ENCODE peak calls at places on chromosomes 3 and 15, in nine cellular contexts. One of them, this sample, is unnamed.
A peak's percentile ranks its signal among the peaks of the same experiment; 100 is the strongest.

GRCh38 chr15:66588971-66589370 is 23.2 kb upstream of the LCTL start:
- DNase-seq in fibroblast of lung: no peak
- DNase-seq in upper lobe of right lung: no peak
- DNase-seq in cardiac muscle cell: no peak
- DNase-seq in OCI-LY7: no peak
- DNase-seq in dorsolateral prefrontal cortex: no peak
- DNase-seq in keratinocyte: no peak
- DNase-seq in colonic mucosa: peak; percentile 50
- DNase-seq in left ventricle myocardium inferior: no peak
- DNase-seq in this sample: no peak

GRCh38 chr15:67096536-67097294 is 31.3 kb downstream of the SMAD3 start:
- DNase-seq in colonic mucosa: no peak
- DNase-seq in dorsolateral prefrontal cortex: no peak
- DNase-seq in cardiac muscle cell: no peak
- DNase-seq in keratinocyte: no peak
- DNase-seq in upper lobe of right lung: no peak
- DNase-seq in left ventricle myocardium inferior: no peak
- DNase-seq in fibroblast of lung: peak; percentile 74
- DNase-seq in OCI-LY7: peak; percentile 61
- DNase-seq in this sample: no peak

GRCh38 chr3:79937567-79937966 is 169.8 kb upstream of the ROBO1 start:
- DNase-seq in left ventricle myocardium inferior: no peak
- DNase-seq in fibroblast of lung: peak; percentile 62
- DNase-seq in cardiac muscle cell: no peak
- DNase-seq in OCI-LY7: no peak
- DNase-seq in keratinocyte: peak; percentile 42
- DNase-seq in dorsolateral prefrontal cortex: no peak
- DNase-seq in colonic mucosa: no peak
- DNase-seq in upper lobe of right lung: no peak
- DNase-seq in this sample: no peak

GRCh38 chr3:146342971-146343370 is 92.1 kb upstream of the PLSCR4 start:
- DNase-seq in fibroblast of lung: peak; percentile 27
- DNase-seq in OCI-LY7: no peak
- DNase-seq in upper lobe of right lung: no peak
- DNase-seq in left ventricle myocardium inferior: no peak
- DNase-seq in keratinocyte: no peak
- DNase-seq in dorsolateral prefrontal cortex: no peak
- DNase-seq in cardiac muscle cell: peak; percentile 32
- DNase-seq in colonic mucosa: no peak
- DNase-seq in this sample: no peak

GRCh38 chr15:27743078-27743477 is 356.0 kb downstream of the OCA2 start:
- DNase-seq in fibroblast of lung: no peak
- DNase-seq in upper lobe of right lung: no peak
- DNase-seq in cardiac muscle cell: no peak
- DNase-seq in left ventricle myocardium inferior: peak; percentile 29
- DNase-seq in dorsolateral prefrontal cortex: peak; percentile 67
- DNase-seq in colonic mucosa: no peak
- DNase-seq in OCI-LY7: no peak
- DNase-seq in keratinocyte: no peak
- DNase-seq in this sample: no peak

GRCh38 chr3:58388550-58389061 is 45.0 kb downstream of the PDHB start:
- DNase-seq in cardiac muscle cell: peak; percentile 67
- DNase-seq in dorsolateral prefrontal cortex: no peak
- DNase-seq in colonic mucosa: no peak
- DNase-seq in upper lobe of right lung: no peak
- DNase-seq in OCI-LY7: no peak
- DNase-seq in fibroblast of lung: peak; percentile 82
- DNase-seq in keratinocyte: no peak
- DNase-seq in left ventricle myocardium inferior: no peak
- DNase-seq in this sample: no peak

GRCh38 chr15:75348563-75349350 is 1.9 kb downstream of the NEIL1 start:
- DNase-seq in upper lobe of right lung: peak; percentile 70
- DNase-seq in dorsolateral prefrontal cortex: no peak
- DNase-seq in keratinocyte: no peak
- DNase-seq in left ventricle myocardium inferior: no peak
- DNase-seq in fibroblast of lung: no peak
- DNase-seq in colonic mucosa: no peak
- DNase-seq in cardiac muscle cell: no peak
- DNase-seq in OCI-LY7: no peak
- DNase-seq in this sample: no peak

GRCh38 chr3:131216801-131217200 is 164.8 kb upstream of the NUDT16 start:
- DNase-seq in cardiac muscle cell: peak; percentile 81
- DNase-seq in colonic mucosa: no peak
- DNase-seq in dorsolateral prefrontal cortex: no peak
- DNase-seq in fibroblast of lung: peak; percentile 88
- DNase-seq in left ventricle myocardium inferior: no peak
- DNase-seq in upper lobe of right lung: no peak
- DNase-seq in keratinocyte: no peak
- DNase-seq in OCI-LY7: no peak
- DNase-seq in this sample: no peak

GRCh38 chr3:190044142-190044541 is 76.6 kb downstream of the P3H2 start:
- DNase-seq in OCI-LY7: no peak
- DNase-seq in colonic mucosa: no peak
- DNase-seq in upper lobe of right lung: no peak
- DNase-seq in left ventricle myocardium inferior: no peak
- DNase-seq in keratinocyte: no peak
- DNase-seq in cardiac muscle cell: no peak
- DNase-seq in dorsolateral prefrontal cortex: no peak
- DNase-seq in fibroblast of lung: peak; percentile 79
- DNase-seq in this sample: no peak

GRCh38 chr15:52783929-52784798 is 6.0 kb downstream of the ONECUT1 start:
- DNase-seq in OCI-LY7: no peak
- DNase-seq in dorsolateral prefrontal cortex: no peak
- DNase-seq in upper lobe of right lung: peak; percentile 66
- DNase-seq in left ventricle myocardium inferior: no peak
- DNase-seq in keratinocyte: no peak
- DNase-seq in fibroblast of lung: no peak
- DNase-seq in colonic mucosa: no peak
- DNase-seq in cardiac muscle cell: peak; percentile 27
- DNase-seq in this sample: peak; percentile 73
- TF ChIP-seq CTCF in OCI-LY7: peak; percentile 74
- TF ChIP-seq CTCF in dorsolateral prefrontal cortex: peak; percentile 52
- TF ChIP-seq CTCF in upper lobe of right lung: peak; percentile 46
- TF ChIP-seq CTCF in left ventricle myocardium inferior: peak; percentile 58
- TF ChIP-seq CTCF in keratinocyte: peak; percentile 41
- TF ChIP-seq CTCF in fibroblast of lung: peak; percentile 12
- TF ChIP-seq CTCF in colonic mucosa: peak; percentile 51
- TF ChIP-seq CTCF in cardiac muscle cell: peak; percentile 67
- TF ChIP-seq CTCF in this sample: peak; percentile 18

GRCh38 chr3:2096196-2096595 is 2.5 kb upstream of the CNTN4 start:
- DNase-seq in left ventricle myocardium inferior: no peak
- DNase-seq in upper lobe of right lung: no peak
- DNase-seq in OCI-LY7: no peak
- DNase-seq in colonic mucosa: no peak
- DNase-seq in cardiac muscle cell: no peak
- DNase-seq in keratinocyte: no peak
- DNase-seq in dorsolateral prefrontal cortex: no peak
- DNase-seq in fibroblast of lung: no peak
- DNase-seq in this sample: no peak

GRCh38 chr3:2098398-2099027 is at the start of gene CNTN4:
- DNase-seq in OCI-LY7: no peak
- DNase-seq in colonic mucosa: peak; percentile 81
- DNase-seq in left ventricle myocardium inferior: peak; percentile 52
- DNase-seq in fibroblast of lung: no peak
- DNase-seq in cardiac muscle cell: peak; percentile 6
- DNase-seq in upper lobe of right lung: peak; percentile 92
- DNase-seq in dorsolateral prefrontal cortex: peak; percentile 79
- DNase-seq in keratinocyte: no peak
- DNase-seq in this sample: peak; percentile 88

GRCh38 chr3:2099779-2100191 is 1.1 kb downstream of the CNTN4 start:
- DNase-seq in dorsolateral prefrontal cortex: no peak
- DNase-seq in colonic mucosa: peak; percentile 29
- DNase-seq in keratinocyte: no peak
- DNase-seq in OCI-LY7: no peak
- DNase-seq in cardiac muscle cell: no peak
- DNase-seq in upper lobe of right lung: no peak
- DNase-seq in left ventricle myocardium inferior: no peak
- DNase-seq in fibroblast of lung: no peak
- DNase-seq in this sample: no peak

GRCh38 chr3:2099028-2099671 is 484 bp downstream of the CNTN4 start:
- DNase-seq in fibroblast of lung: no peak
- DNase-seq in left ventricle myocardium inferior: no peak
- DNase-seq in keratinocyte: no peak
- DNase-seq in dorsolateral prefrontal cortex: peak; percentile 53
- DNase-seq in cardiac muscle cell: no peak
- DNase-seq in OCI-LY7: no peak
- DNase-seq in colonic mucosa: peak; percentile 42
- DNase-seq in upper lobe of right lung: peak; percentile 70
- DNase-seq in this sample: no peak

DNA sequence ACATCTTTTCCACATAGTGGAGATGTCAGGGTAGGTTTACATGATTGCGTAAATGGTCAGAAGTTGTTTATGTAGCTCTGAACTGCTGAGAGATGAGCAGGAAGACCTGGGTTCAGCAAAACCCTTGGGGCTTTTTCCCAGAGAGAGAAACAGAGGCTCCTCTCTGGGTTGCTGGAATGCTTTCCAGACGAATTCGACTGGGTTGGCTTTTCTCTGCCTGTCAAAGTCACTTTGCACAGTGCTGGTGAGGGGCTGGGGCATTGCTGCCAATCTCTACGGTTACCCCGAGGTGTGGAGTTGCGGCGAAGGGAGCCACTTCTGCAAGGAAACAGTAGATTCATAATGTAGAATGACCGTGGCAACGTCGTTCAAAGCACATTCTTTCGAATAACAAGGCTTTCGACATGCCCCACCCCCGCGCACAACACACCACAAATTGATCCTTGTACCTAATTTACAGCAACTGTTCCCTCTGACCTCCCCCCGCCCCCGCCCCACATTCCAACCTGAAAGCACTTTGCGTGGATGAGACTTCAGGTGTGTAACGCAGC is 950 bp upstream of the CNTN4 start:
- DNase-seq in colonic mucosa: peak; percentile 57
- DNase-seq in left ventricle myocardium inferior: no peak
- DNase-seq in fibroblast of lung: no peak
- DNase-seq in dorsolateral prefrontal cortex: no peak
- DNase-seq in cardiac muscle cell: no peak
- DNase-seq in keratinocyte: no peak
- DNase-seq in upper lobe of right lung: no peak
- DNase-seq in OCI-LY7: no peak
- DNase-seq in this sample: no peak
- H3K4me3 ChIP-seq in colonic mucosa: peak overlapping the region; percentile 57
- H3K4me3 ChIP-seq in left ventricle myocardium inferior: peak overlapping the region; percentile 66
- H3K4me3 ChIP-seq in fibroblast of lung: no peak overlapping the region
- H3K4me3 ChIP-seq in dorsolateral prefrontal cortex: peak overlapping the region; percentile 72
- H3K4me3 ChIP-seq in cardiac muscle cell: peak overlapping the region; percentile 56
- H3K4me3 ChIP-seq in keratinocyte: no peak overlapping the region
- H3K4me3 ChIP-seq in upper lobe of right lung: peak overlapping the region; percentile 51
- H3K4me3 ChIP-seq in OCI-LY7: no peak overlapping the region
- H3K4me3 ChIP-seq in this sample: no peak overlapping the region

DNA sequence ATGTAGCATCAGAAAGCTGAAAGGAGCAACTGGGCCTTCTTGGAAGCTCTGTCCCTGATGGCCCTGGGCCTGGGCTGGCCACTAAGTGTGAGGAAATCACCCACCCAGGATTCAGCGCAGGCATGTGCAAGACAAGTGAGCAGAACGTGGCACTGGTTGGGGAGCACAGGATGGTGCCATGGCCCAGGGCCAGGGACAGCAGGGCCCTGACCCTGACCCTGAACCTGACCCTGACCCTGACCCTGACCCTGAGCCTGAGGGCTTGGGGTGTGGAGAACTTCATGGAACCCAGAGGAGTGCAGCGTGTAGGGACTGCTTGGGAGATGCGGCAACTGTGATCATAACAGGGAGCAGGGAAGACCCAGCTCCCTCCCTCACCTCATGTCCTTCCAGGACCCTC is 5.9 kb upstream of the ALDH1L1 start:
- DNase-seq in fibroblast of lung: no peak
- DNase-seq in left ventricle myocardium inferior: no peak
- DNase-seq in colonic mucosa: no peak
- DNase-seq in upper lobe of right lung: no peak
- DNase-seq in dorsolateral prefrontal cortex: no peak
- DNase-seq in keratinocyte: no peak
- DNase-seq in cardiac muscle cell: no peak
- DNase-seq in OCI-LY7: no peak
- DNase-seq in this sample: no peak
- H3K27ac ChIP-seq in fibroblast of lung: no peak overlapping the region
- H3K27ac ChIP-seq in left ventricle myocardium inferior: no peak overlapping the region
- H3K27ac ChIP-seq in colonic mucosa: no peak overlapping the region
- H3K27ac ChIP-seq in upper lobe of right lung: no peak overlapping the region
- H3K27ac ChIP-seq in dorsolateral prefrontal cortex: no peak overlapping the region
- H3K27ac ChIP-seq in keratinocyte: no peak overlapping the region
- H3K27ac ChIP-seq in cardiac muscle cell: no peak overlapping the region
- H3K27ac ChIP-seq in OCI-LY7: no peak overlapping the region
- H3K27ac ChIP-seq in this sample: no peak overlapping the region

GRCh38 chr3:65908588-65908987 is 130.1 kb downstream of the MAGI1 start:
- DNase-seq in upper lobe of right lung: no peak
- DNase-seq in cardiac muscle cell: no peak
- DNase-seq in OCI-LY7: no peak
- DNase-seq in dorsolateral prefrontal cortex: no peak
- DNase-seq in left ventricle myocardium inferior: no peak
- DNase-seq in fibroblast of lung: no peak
- DNase-seq in colonic mucosa: no peak
- DNase-seq in keratinocyte: no peak
- DNase-seq in this sample: no peak

GRCh38 chr3:65914740-65915366 is 123.9 kb downstream of the MAGI1 start:
- DNase-seq in left ventricle myocardium inferior: no peak
- DNase-seq in colonic mucosa: no peak
- DNase-seq in keratinocyte: no peak
- DNase-seq in upper lobe of right lung: no peak
- DNase-seq in cardiac muscle cell: no peak
- DNase-seq in OCI-LY7: no peak
- DNase-seq in dorsolateral prefrontal cortex: no peak
- DNase-seq in fibroblast of lung: no peak
- DNase-seq in this sample: no peak

GRCh38 chr3:65912647-65913046 is 126.1 kb downstream of the MAGI1 start:
- DNase-seq in fibroblast of lung: no peak
- DNase-seq in left ventricle myocardium inferior: no peak
- DNase-seq in colonic mucosa: no peak
- DNase-seq in cardiac muscle cell: no peak
- DNase-seq in keratinocyte: no peak
- DNase-seq in OCI-LY7: no peak
- DNase-seq in dorsolateral prefrontal cortex: no peak
- DNase-seq in upper lobe of right lung: no peak
- DNase-seq in this sample: no peak

GRCh38 chr3:65915477-65915876 is 123.2 kb downstream of the MAGI1 start:
- DNase-seq in upper lobe of right lung: no peak
- DNase-seq in fibroblast of lung: no peak
- DNase-seq in keratinocyte: no peak
- DNase-seq in dorsolateral prefrontal cortex: no peak
- DNase-seq in left ventricle myocardium inferior: no peak
- DNase-seq in OCI-LY7: no peak
- DNase-seq in cardiac muscle cell: no peak
- DNase-seq in colonic mucosa: no peak
- DNase-seq in this sample: no peak

DNA sequence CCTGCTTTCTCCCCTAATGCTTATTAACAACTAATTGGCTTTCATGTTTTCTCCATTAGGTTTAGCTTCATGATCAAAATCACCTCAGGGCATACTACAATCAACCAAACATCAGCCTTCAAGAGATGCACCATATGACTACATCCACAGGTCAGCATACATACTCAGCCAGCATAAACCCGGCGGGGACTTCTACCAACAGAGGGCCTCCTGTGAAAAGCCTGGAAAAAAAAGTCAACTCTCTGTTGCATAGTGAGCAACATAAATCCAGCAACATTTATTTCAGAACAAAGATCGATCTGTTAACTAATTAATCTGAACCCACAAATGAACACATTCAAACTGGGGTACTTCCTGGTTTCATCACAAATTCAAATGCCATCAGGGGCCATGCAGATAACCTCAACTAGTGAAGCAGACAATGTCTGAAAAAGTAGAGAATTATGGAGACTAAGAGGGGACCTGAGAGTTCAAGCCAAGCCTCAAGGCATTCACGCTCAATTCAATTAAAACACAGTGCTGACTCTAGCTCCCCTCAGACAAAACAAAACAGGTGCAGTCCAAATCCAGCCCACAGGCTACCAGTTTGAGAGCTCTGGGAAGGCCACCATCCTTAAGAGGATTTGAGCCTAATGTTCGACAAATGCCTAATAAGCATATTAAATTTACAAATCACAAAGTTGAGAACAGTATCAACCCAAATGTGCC is 124.5 kb downstream of the MAGI1 start:
- DNase-seq in upper lobe of right lung: no peak
- DNase-seq in dorsolateral prefrontal cortex: no peak
- DNase-seq in colonic mucosa: no peak
- DNase-seq in OCI-LY7: no peak
- DNase-seq in keratinocyte: no peak
- DNase-seq in cardiac muscle cell: peak; percentile 21
- DNase-seq in left ventricle myocardium inferior: no peak
- DNase-seq in fibroblast of lung: no peak
- DNase-seq in this sample: no peak
- TF ChIP-seq CTCF in upper lobe of right lung: no peak
- TF ChIP-seq CTCF in dorsolateral prefrontal cortex: no peak
- TF ChIP-seq CTCF in colonic mucosa: no peak
- TF ChIP-seq CTCF in OCI-LY7: no peak
- TF ChIP-seq CTCF in keratinocyte: no peak
- TF ChIP-seq CTCF in cardiac muscle cell: peak; percentile 35
- TF ChIP-seq CTCF in left ventricle myocardium inferior: peak; percentile 43
- TF ChIP-seq CTCF in fibroblast of lung: no peak
- TF ChIP-seq CTCF in this sample: no peak